ENCODE peak calls at places on chromosomes 7 and 10, in six cellular contexts. One of them, this sample, is unnamed.

GRCh38 chr10:97542169-97543024 is 30.2 kb upstream of the ANKRD2 start:
- DNase-seq in fibroblast of the conjunctiva: peak; percentile 96
- DNase-seq in NCI-H1417: no peak
- DNase-seq in AG09309: peak; percentile 62
- DNase-seq in heart right ventricle: peak; percentile 83
- DNase-seq in iPS DF 6.9: no peak
- DNase-seq in this sample: peak; percentile 65

GRCh38 chr10:110721406-110722038 is 77.4 kb downstream of the RBM20 start:
- DNase-seq in fibroblast of the conjunctiva: no peak
- DNase-seq in NCI-H1417: no peak
- DNase-seq in AG09309: no peak
- DNase-seq in heart right ventricle: no peak
- DNase-seq in iPS DF 6.9: no peak
- DNase-seq in this sample: peak; percentile 79

GRCh38 chr7:25671087-25671486 is 442.8 kb upstream of the NPVF start:
- DNase-seq in fibroblast of the conjunctiva: no peak
- DNase-seq in NCI-H1417: no peak
- DNase-seq in AG09309: no peak
- DNase-seq in heart right ventricle: no peak
- DNase-seq in iPS DF 6.9: no peak
- DNase-seq in this sample: no peak

GRCh38 chr7:30647589-30647988 is 34.7 kb downstream of the CRHR2 start:
- DNase-seq in fibroblast of the conjunctiva: no peak
- DNase-seq in NCI-H1417: peak; percentile 34
- DNase-seq in AG09309: no peak
- DNase-seq in heart right ventricle: no peak
- DNase-seq in iPS DF 6.9: no peak
- DNase-seq in this sample: no peak

GRCh38 chr10:120833222-120833928 is 17.8 kb upstream of the WDR11 start:
- DNase-seq in fibroblast of the conjunctiva: no peak
- DNase-seq in NCI-H1417: no peak
- DNase-seq in AG09309: peak; percentile 18
- DNase-seq in heart right ventricle: no peak
- DNase-seq in iPS DF 6.9: no peak
- DNase-seq in this sample: no peak

GRCh38 chr7:27170936-27171635 is 3.0 kb downstream of the HOXA10 start:
- DNase-seq in fibroblast of the conjunctiva: no peak
- DNase-seq in NCI-H1417: peak; percentile 55
- DNase-seq in AG09309: no peak
- DNase-seq in heart right ventricle: no peak
- DNase-seq in iPS DF 6.9: no peak
- DNase-seq in this sample: peak; percentile 62

GRCh38 chr7:140674356-140674800 is 1.6 kb downstream of the ADCK2 start:
- DNase-seq in fibroblast of the conjunctiva: no peak
- DNase-seq in NCI-H1417: no peak
- DNase-seq in AG09309: no peak
- DNase-seq in heart right ventricle: no peak
- DNase-seq in iPS DF 6.9: no peak
- DNase-seq in this sample: no peak

GRCh38 chr10:4267084-4267774 is 482.2 kb upstream of the KLF6 start:
- DNase-seq in fibroblast of the conjunctiva: no peak
- DNase-seq in NCI-H1417: no peak
- DNase-seq in AG09309: no peak
- DNase-seq in heart right ventricle: no peak
- DNase-seq in iPS DF 6.9: no peak
- DNase-seq in this sample: no peak

GRCh38 chr10:14244801-14245211 is 85.9 kb downstream of the FRMD4A start:
- DNase-seq in fibroblast of the conjunctiva: no peak
- DNase-seq in NCI-H1417: no peak
- DNase-seq in AG09309: no peak
- DNase-seq in heart right ventricle: no peak
- DNase-seq in iPS DF 6.9: no peak
- DNase-seq in this sample: no peak

GRCh38 chr7:28629216-28629848 is 217.0 kb downstream of the CREB5 start:
- DNase-seq in fibroblast of the conjunctiva: no peak
- DNase-seq in NCI-H1417: no peak
- DNase-seq in AG09309: no peak
- DNase-seq in heart right ventricle: no peak
- DNase-seq in iPS DF 6.9: no peak
- DNase-seq in this sample: peak; percentile 33

GRCh38 chr10:111323567-111323966 is 246.7 kb downstream of the ADRA2A start:
- DNase-seq in fibroblast of the conjunctiva: no peak
- DNase-seq in NCI-H1417: no peak
- DNase-seq in AG09309: peak; percentile 5
- DNase-seq in heart right ventricle: no peak
- DNase-seq in iPS DF 6.9: no peak
- DNase-seq in this sample: no peak

GRCh38 chr10:3848005-3848767 is 63.2 kb upstream of the KLF6 start:
- DNase-seq in fibroblast of the conjunctiva: peak; percentile 58
- DNase-seq in NCI-H1417: no peak
- DNase-seq in AG09309: no peak
- DNase-seq in heart right ventricle: no peak
- DNase-seq in iPS DF 6.9: no peak
- DNase-seq in this sample: no peak

GRCh38 chr7:2048531-2048930 is 184.2 kb downstream of the MAD1L1 start:
- DNase-seq in fibroblast of the conjunctiva: no peak
- DNase-seq in NCI-H1417: no peak
- DNase-seq in AG09309: no peak
- DNase-seq in heart right ventricle: no peak
- DNase-seq in iPS DF 6.9: no peak
- DNase-seq in this sample: no peak

GRCh38 chr7:87797395-87797794 is 78.8 kb downstream of the SLC25A40 start:
- DNase-seq in fibroblast of the conjunctiva: no peak
- DNase-seq in NCI-H1417: no peak
- DNase-seq in AG09309: no peak
- DNase-seq in heart right ventricle: no peak
- DNase-seq in iPS DF 6.9: no peak
- DNase-seq in this sample: no peak

GRCh38 chr7:134462337-134462925 is 3.5 kb upstream of the AKR1B1 start:
- DNase-seq in fibroblast of the conjunctiva: peak; percentile 31
- DNase-seq in NCI-H1417: no peak
- DNase-seq in AG09309: no peak
- DNase-seq in heart right ventricle: no peak
- DNase-seq in iPS DF 6.9: no peak
- DNase-seq in this sample: no peak

GRCh38 chr7:28853834-28854749 is 104.0 kb downstream of the TRIL start:
- DNase-seq in fibroblast of the conjunctiva: peak; percentile 24
- DNase-seq in NCI-H1417: peak; percentile 88
- DNase-seq in AG09309: no peak
- DNase-seq in heart right ventricle: peak; percentile 73
- DNase-seq in iPS DF 6.9: peak; percentile 72
- DNase-seq in this sample: peak; percentile 72

GRCh38 chr10:101261702-101262101 is 32.4 kb upstream of the LBX1 start:
- DNase-seq in fibroblast of the conjunctiva: no peak
- DNase-seq in NCI-H1417: peak; percentile 7
- DNase-seq in AG09309: no peak
- DNase-seq in heart right ventricle: no peak
- DNase-seq in iPS DF 6.9: no peak
- DNase-seq in this sample: no peak

GRCh38 chr7:13282377-13282980 is 595.0 kb downstream of the ARL4A start:
- DNase-seq in fibroblast of the conjunctiva: peak; percentile 4
- DNase-seq in NCI-H1417: peak; percentile 6
- DNase-seq in AG09309: no peak
- DNase-seq in heart right ventricle: no peak
- DNase-seq in iPS DF 6.9: no peak
- DNase-seq in this sample: no peak

GRCh38 chr10:31728698-31729224 is 199.9 kb downstream of the ARHGAP12 start:
- DNase-seq in fibroblast of the conjunctiva: no peak
- DNase-seq in NCI-H1417: peak; percentile 31
- DNase-seq in AG09309: no peak
- DNase-seq in heart right ventricle: no peak
- DNase-seq in iPS DF 6.9: no peak
- DNase-seq in this sample: no peak

GRCh38 chr7:44727346-44728262 is 21.0 kb upstream of the ZMIZ2 start:
- DNase-seq in fibroblast of the conjunctiva: no peak
- DNase-seq in NCI-H1417: no peak
- DNase-seq in AG09309: peak; percentile 67
- DNase-seq in heart right ventricle: no peak
- DNase-seq in iPS DF 6.9: no peak
- DNase-seq in this sample: no peak

GRCh38 chr10:100655760-100656421 is 89.5 kb upstream of the PAX2 start:
- DNase-seq in fibroblast of the conjunctiva: no peak
- DNase-seq in NCI-H1417: no peak
- DNase-seq in AG09309: no peak
- DNase-seq in heart right ventricle: no peak
- DNase-seq in iPS DF 6.9: no peak
- DNase-seq in this sample: no peak

GRCh38 chr10:78630944-78631838 is 437.6 kb upstream of the ZMIZ1 start:
- DNase-seq in fibroblast of the conjunctiva: no peak
- DNase-seq in NCI-H1417: no peak
- DNase-seq in AG09309: no peak
- DNase-seq in heart right ventricle: peak; percentile 36
- DNase-seq in iPS DF 6.9: no peak
- DNase-seq in this sample: no peak

GRCh38 chr7:45064047-45064725 is 24.6 kb downstream of the NACAD start:
- DNase-seq in fibroblast of the conjunctiva: no peak
- DNase-seq in NCI-H1417: no peak
- DNase-seq in AG09309: no peak
- DNase-seq in heart right ventricle: no peak
- DNase-seq in iPS DF 6.9: no peak
- DNase-seq in this sample: no peak

GRCh38 chr10:54993148-54993547 is 192.1 kb upstream of the PCDH15 start:
- DNase-seq in fibroblast of the conjunctiva: no peak
- DNase-seq in NCI-H1417: no peak
- DNase-seq in AG09309: no peak
- DNase-seq in heart right ventricle: no peak
- DNase-seq in iPS DF 6.9: no peak
- DNase-seq in this sample: no peak

GRCh38 chr7:155206286-155207020 is 91.2 kb upstream of the INSIG1 start:
- DNase-seq in fibroblast of the conjunctiva: peak; percentile 53
- DNase-seq in NCI-H1417: no peak
- DNase-seq in AG09309: peak; percentile 59
- DNase-seq in heart right ventricle: peak; percentile 89
- DNase-seq in iPS DF 6.9: no peak
- DNase-seq in this sample: peak; percentile 53

GRCh38 chr7:5780801-5781496 is 514 bp downstream of the RNF216 start:
- DNase-seq in fibroblast of the conjunctiva: no peak
- DNase-seq in NCI-H1417: no peak
- DNase-seq in AG09309: no peak
- DNase-seq in heart right ventricle: peak; percentile 32
- DNase-seq in iPS DF 6.9: no peak
- DNase-seq in this sample: peak; percentile 54

GRCh38 chr7:123936388-123936787 is 11.3 kb downstream of the SPAM1 start:
- DNase-seq in fibroblast of the conjunctiva: no peak
- DNase-seq in NCI-H1417: no peak
- DNase-seq in AG09309: no peak
- DNase-seq in heart right ventricle: no peak
- DNase-seq in iPS DF 6.9: no peak
- DNase-seq in this sample: no peak

GRCh38 chr10:24935504-24936292 is 16.7 kb downstream of the PRTFDC1 start:
- DNase-seq in fibroblast of the conjunctiva: no peak
- DNase-seq in NCI-H1417: no peak
- DNase-seq in AG09309: no peak
- DNase-seq in heart right ventricle: no peak
- DNase-seq in iPS DF 6.9: no peak
- DNase-seq in this sample: no peak

GRCh38 chr10:9069136-9069535 is 1014.6 kb downstream of the GATA3 start:
- DNase-seq in fibroblast of the conjunctiva: no peak
- DNase-seq in NCI-H1417: no peak
- DNase-seq in AG09309: no peak
- DNase-seq in heart right ventricle: no peak
- DNase-seq in iPS DF 6.9: no peak
- DNase-seq in this sample: no peak

GRCh38 chr10:50522908-50523307 is 100.8 kb downstream of the SGMS1 start:
- DNase-seq in fibroblast of the conjunctiva: no peak
- DNase-seq in NCI-H1417: no peak
- DNase-seq in AG09309: no peak
- DNase-seq in heart right ventricle: no peak
- DNase-seq in iPS DF 6.9: no peak
- DNase-seq in this sample: no peak

This sample was measured in gastrocnemius medialis.